ENCODE peak calls at places on chromosomes 16 and 17, in five cellular contexts. C is nephron progenitor cell, D is pancreas, P is fibroblast of pulmonary artery, U is WERI-Rb-1. O is an unnamed sample.

GRCh38 chr17:82120148-82120547 is 22.1 kb upstream of the FASN start:
- DNase-seq in C (no peak), D (no peak), U (no peak), P (peak), O (no peak)

GRCh38 chr17:61494325-61495160 is 42.3 kb downstream of the TBX4 start:
- DNase-seq in P (no peak), D (no peak), C (no peak), U (no peak), O (no peak)

GRCh38 chr16:67936124-67936875 is at the start of gene PSMB10:
- DNase-seq in U (peak), D (peak), C (peak), P (peak), O (peak)

GRCh38 chr17:3594056-3594810 is 15.0 kb downstream of the TRPV1 start:
- DNase-seq in U (no peak), C (no peak), D (no peak), P (peak), O (no peak)

GRCh38 chr17:82793974-82794620 is 42.2 kb downstream of the TBCD start:
- DNase-seq in C (no peak), U (no peak), P (no peak), D (no peak), O (no peak)

GRCh38 chr17:77609553-77610517 is 348.7 kb upstream of the TNRC6C start:
- DNase-seq in C (no peak), P (no peak), D (no peak), U (no peak), O (no peak)

GRCh38 chr17:74116087-74116717 is 87.3 kb upstream of the RPL38 start:
- DNase-seq in P (no peak), U (peak), D (no peak), C (no peak), O (no peak)

GRCh38 chr17:50358177-50358576 is 12.3 kb downstream of the XYLT2 start:
- DNase-seq in U (no peak), C (no peak), P (no peak), D (no peak), O (no peak)

GRCh38 chr17:70955441-70955840 is 786.1 kb downstream of the KCNJ2 start:
- DNase-seq in U (no peak), D (no peak), C (no peak), P (no peak), O (no peak)

GRCh38 chr16:6081320-6081976 is 983.9 kb upstream of the EEF2KMT start:
- DNase-seq in D (no peak), P (peak), U (peak), C (peak), O (peak)

GRCh38 chr17:11908711-11909146 is 88.5 kb downstream of the ZNF18 start:
- DNase-seq in D (no peak), U (no peak), P (no peak), C (no peak), O (no peak)

GRCh38 chr17:3647769-3648540 is 11.4 kb downstream of the CTNS start:
- DNase-seq in D (no peak), P (peak), C (peak), U (peak), O (peak)

GRCh38 chr16:86991679-86992078 is 325.5 kb downstream of the C16orf95 start:
- DNase-seq in D (no peak), P (no peak), U (no peak), C (no peak), O (no peak)

GRCh38 chr17:60766778-60767190 is 89.1 kb downstream of the BCAS3 start:
- DNase-seq in U (no peak), D (no peak), C (no peak), P (no peak), O (no peak)

GRCh38 chr17:44757045-44757917 is 1.5 kb upstream of the ADAM11 start:
- DNase-seq in C (no peak), D (no peak), U (no peak), P (no peak), O (no peak)

GRCh38 chr17:15651583-15652110 is 32.1 kb upstream of the FBXW10B start:
- DNase-seq in P (peak), U (peak), C (peak), D (peak), O (peak)

GRCh38 chr17:45320931-45321461 is 4.2 kb upstream of the MAP3K14 start:
- DNase-seq in U (no peak), D (no peak), C (no peak), P (peak), O (no peak)

GRCh38 chr16:56649271-56649670 is 2.4 kb upstream of the MT1B start:
- DNase-seq in P (no peak), C (no peak), D (no peak), U (no peak), O (no peak)

GRCh38 chr16:85303354-85303883 is 191.1 kb upstream of the CIBAR2 start:
- DNase-seq in C (peak), U (peak), D (peak), P (peak), O (peak)

GRCh38 chr17:49898547-49899490 is 51.0 kb upstream of the TAC4 start:
- DNase-seq in P (peak), U (peak), D (no peak), C (peak), O (no peak)

GRCh38 chr17:40854175-40854814 is 12.7 kb downstream of the KRT12 start:
- DNase-seq in P (peak), U (no peak), C (no peak), D (no peak), O (no peak)

GRCh38 chr17:83182620-83183063 is 103.2 kb downstream of the METRNL start:
- DNase-seq in C (peak), D (no peak), U (peak), P (no peak), O (no peak)

GRCh38 chr17:6713130-6713917 is at the start of gene SLC13A5:
- DNase-seq in P (peak), D (no peak), U (peak), C (peak), O (peak)

GRCh38 chr17:56176101-56176500 is 22.8 kb downstream of the ANKFN1 start:
- DNase-seq in D (no peak), P (peak), U (no peak), C (no peak), O (no peak)

GRCh38 chr16:85422124-85422373 is 191.1 kb upstream of the GSE1 start:
- DNase-seq in P (no peak), D (no peak), U (peak), C (no peak), O (peak)

GRCh38 chr16:88286301-88286923 is 96.3 kb upstream of the ZNF469 start:
- DNase-seq in U (no peak), C (no peak), D (no peak), P (no peak), O (no peak)

GRCh38 chr16:88285514-88285822 is 97.3 kb upstream of the ZNF469 start:
- DNase-seq in D (no peak), C (no peak), P (no peak), U (no peak), O (no peak)

GRCh38 chr16:88288303-88288702 is 94.5 kb upstream of the ZNF469 start:
- DNase-seq in U (no peak), C (no peak), D (no peak), P (no peak), O (no peak)

GRCh38 chr16:88289001-88289400 is 93.8 kb upstream of the ZNF469 start:
- DNase-seq in C (no peak), P (no peak), D (no peak), U (no peak), O (no peak)

DNA sequence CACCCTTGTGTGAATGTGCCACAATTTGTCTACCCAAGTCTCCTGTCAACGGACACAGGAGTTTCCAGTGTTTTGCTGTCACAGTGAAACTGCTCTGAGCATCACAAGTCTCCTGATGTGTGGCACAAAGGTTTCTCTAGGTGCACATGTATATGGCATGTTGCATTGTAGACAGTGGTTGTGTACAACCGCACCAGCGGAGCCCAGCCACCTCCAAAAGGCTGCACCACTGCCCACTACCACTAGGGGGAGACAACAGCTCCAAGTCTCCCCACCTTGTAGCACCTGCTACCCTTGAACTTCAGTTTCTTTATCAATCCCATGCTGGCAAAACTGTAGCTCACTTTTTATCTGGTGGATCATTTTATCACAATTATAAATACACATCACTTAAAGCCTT is 95.5 kb upstream of the ZNF469 start:
- DNase-seq in U (no peak), C (no peak), P (peak), D (no peak), O (peak)
- TF ChIP-seq CTCF in U (peak), C (peak), P (peak), D (no peak), O (peak)

GRCh38 chr17:34980681-34981537 is 597 bp downstream of the LIG3 start:
- DNase-seq in P (peak), D (peak), U (peak), C (peak), O (peak)
- TF ChIP-seq CTCF in P (peak), D (no peak), U (peak), C (no peak), O (no peak)

GRCh38 chr16:1723450-1724147 is 17.6 kb downstream of the MAPK8IP3 start:
- DNase-seq in C (peak), U (peak), P (peak), D (no peak), O (peak)

GRCh38 chr16:1726661-1727502 is 20.9 kb downstream of the MAPK8IP3 start:
- DNase-seq in C (no peak), P (no peak), D (no peak), U (no peak), O (no peak)

GRCh38 chr16:1727651-1728624 is 21.9 kb downstream of the MAPK8IP3 start:
- DNase-seq in P (no peak), U (no peak), C (no peak), D (no peak), O (no peak)

GRCh38 chr16:1721372-1721771 is 15.4 kb downstream of the MAPK8IP3 start:
- DNase-seq in D (no peak), U (no peak), P (no peak), C (no peak), O (no peak)

GRCh38 chr16:1724491-1724890 is 18.5 kb downstream of the MAPK8IP3 start:
- DNase-seq in P (no peak), D (no peak), C (no peak), U (no peak), O (no peak)
- TF ChIP-seq CTCF in P (no peak), D (no peak), C (no peak), U (no peak), O (no peak)

DNA sequence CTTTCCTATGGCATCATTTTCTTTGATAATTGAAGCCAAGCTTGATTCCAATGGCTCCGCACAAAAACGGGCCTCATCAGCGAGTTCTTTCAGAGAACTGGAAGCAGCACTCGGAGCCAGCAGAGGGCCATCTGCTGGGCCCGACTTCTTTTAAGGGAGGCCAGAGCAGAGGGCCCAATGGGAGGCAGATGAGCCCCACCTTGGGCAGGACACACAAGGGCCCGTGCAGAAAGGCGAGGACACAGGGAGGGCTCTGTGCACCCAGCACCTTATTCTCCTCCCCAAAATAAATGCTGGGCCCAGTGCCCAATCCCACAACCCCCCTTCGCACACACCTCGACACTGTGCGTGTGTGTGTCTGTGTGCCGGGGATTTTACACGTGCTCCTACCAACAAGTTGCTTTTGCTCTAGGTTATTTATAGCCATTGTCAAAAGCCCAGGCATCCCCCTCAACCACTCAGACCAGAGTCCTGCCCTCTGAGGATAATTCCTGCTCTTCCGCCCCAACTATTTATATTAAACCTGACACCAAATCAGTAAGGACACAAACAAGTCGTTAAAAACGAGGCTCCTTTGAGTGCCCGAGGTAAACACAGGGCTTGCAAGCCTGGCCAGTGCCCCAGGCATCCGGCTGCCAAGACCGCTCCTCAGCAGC is 6.8 kb downstream of the AXIN2 start:
- DNase-seq in P (no peak), U (no peak), D (no peak), C (peak), O (no peak)
- TF ChIP-seq CTCF in P (no peak), U (no peak), D (no peak), C (no peak), O (no peak)

DNA sequence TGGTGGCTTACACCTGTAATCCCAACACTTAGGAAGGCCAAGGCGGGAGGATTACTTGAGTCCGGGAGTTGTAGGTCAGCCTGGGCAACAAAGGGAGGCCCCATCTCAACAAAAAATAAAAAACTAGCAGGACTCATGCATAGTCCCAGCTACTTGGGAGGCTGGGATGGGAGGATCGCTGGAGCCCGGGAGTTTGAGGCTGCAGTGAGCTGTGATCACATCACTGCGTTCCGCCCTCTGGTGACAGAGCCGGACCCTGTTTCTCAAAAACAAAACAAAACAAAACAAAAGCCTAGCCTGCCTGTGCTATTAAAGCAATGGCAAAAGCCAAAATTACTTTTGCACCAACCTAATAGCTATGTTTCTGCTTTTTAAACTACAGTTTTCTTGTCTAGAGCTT is 1.5 kb downstream of the FCSK start:
- DNase-seq in C (no peak), P (no peak), D (no peak), U (peak), O (no peak)
- TF ChIP-seq CTCF in C (no peak), P (no peak), D (no peak), U (no peak), O (no peak)